ENCODE peak calls at places on chromosomes 5 and 9, in six cellular contexts. A is GM12878, J is HCT116, U is HepG2, S is SK-N-SH, T is H1. O is an unnamed sample.

GRCh38 chr9:38119570-38119969 is 50.5 kb upstream of the SHB start:
- DNase-seq in A (no peak), J (no peak), U (no peak), S (no peak), T (no peak), O (no peak)

GRCh38 chr9:129344623-129345495 is 166.8 kb upstream of the IER5L start:
- DNase-seq in A (no peak), J (no peak), U (peak), S (no peak), T (no peak), O (no peak)

GRCh38 chr5:168334161-168335094 is 43.0 kb downstream of the WWC1 start:
- DNase-seq in A (no peak), J (no peak), U (no peak), S (no peak), T (peak), O (peak)

GRCh38 chr5:4614088-4614487 is 526.0 kb upstream of the ADAMTS16 start:
- DNase-seq in A (no peak), J (no peak), U (no peak), S (no peak), T (no peak), O (no peak)

GRCh38 chr5:129857124-129857523 is 47.1 kb upstream of the CHSY3 start:
- DNase-seq in A (no peak), J (no peak), U (no peak), S (no peak), T (no peak), O (no peak)

GRCh38 chr9:18478517-18479361 is 4.8 kb downstream of the ADAMTSL1 start:
- DNase-seq in A (no peak), J (no peak), U (no peak), S (no peak), T (no peak), O (no peak)

GRCh38 chr9:88706193-88707112 is 171.5 kb downstream of the NXNL2 start:
- DNase-seq in A (no peak), J (no peak), U (peak), S (peak), T (no peak), O (no peak)

GRCh38 chr5:174022384-174023095 is 23.0 kb upstream of the NSG2 start:
- DNase-seq in A (no peak), J (no peak), U (no peak), S (no peak), T (no peak), O (no peak)

GRCh38 chr5:36897616-36898015 is 21.0 kb downstream of the NIPBL start:
- DNase-seq in A (no peak), J (no peak), U (no peak), S (no peak), T (no peak), O (no peak)

GRCh38 chr5:88836195-88836838 is 46.7 kb downstream of the MEF2C start:
- DNase-seq in A (no peak), J (no peak), U (no peak), S (no peak), T (no peak), O (no peak)

GRCh38 chr5:79151933-79152671 is 40.5 kb downstream of the BHMT start:
- DNase-seq in A (no peak), J (no peak), U (no peak), S (no peak), T (no peak), O (no peak)

GRCh38 chr9:17003576-17004240 is 131.1 kb upstream of the CNTLN start:
- DNase-seq in A (no peak), J (no peak), U (no peak), S (no peak), T (no peak), O (no peak)

GRCh38 chr9:127509261-127509954 is 58.1 kb downstream of the LRSAM1 start:
- DNase-seq in A (no peak), J (no peak), U (no peak), S (no peak), T (no peak), O (no peak)

GRCh38 chr5:77777281-77777892 is 1.2 kb upstream of the TBCA start:
- DNase-seq in A (no peak), J (peak), U (peak), S (no peak), T (no peak), O (no peak)

GRCh38 chr5:67648201-67648671 is 451.6 kb upstream of the CD180 start:
- DNase-seq in A (no peak), J (no peak), U (no peak), S (no peak), T (no peak), O (no peak)

GRCh38 chr5:167898361-167899042 is 392.9 kb upstream of the WWC1 start:
- DNase-seq in A (no peak), J (no peak), U (no peak), S (no peak), T (peak), O (no peak)

GRCh38 chr9:137459601-137460362 is 648 bp upstream of the NSMF start:
- DNase-seq in A (no peak), J (no peak), U (no peak), S (peak), T (no peak), O (no peak)

GRCh38 chr9:127942152-127943010 is 4.7 kb upstream of the DPM2 start:
- DNase-seq in A (no peak), J (no peak), U (peak), S (peak), T (peak), O (peak)

GRCh38 chr9:108444400-108445358 is 411.1 kb downstream of the ACTL7B start:
- DNase-seq in A (no peak), J (peak), U (peak), S (no peak), T (no peak), O (peak)

GRCh38 chr9:103552712-103553111 is 541.4 kb upstream of the SMC2 start:
- DNase-seq in A (no peak), J (no peak), U (no peak), S (no peak), T (no peak), O (no peak)

GRCh38 chr5:45484781-45485180 is 211.4 kb downstream of the HCN1 start:
- DNase-seq in A (no peak), J (no peak), U (no peak), S (no peak), T (no peak), O (no peak)

GRCh38 chr9:22452415-22453010 is 5.9 kb downstream of the DMRTA1 start:
- DNase-seq in A (no peak), J (peak), U (peak), S (no peak), T (no peak), O (no peak)

GRCh38 chr9:133477992-133478850 is 678 bp downstream of the SLC2A6 start:
- DNase-seq in A (no peak), J (no peak), U (peak), S (no peak), T (no peak), O (no peak)

GRCh38 chr5:55821731-55822512 is 29.2 kb upstream of the IL31RA start:
- DNase-seq in A (no peak), J (no peak), U (no peak), S (peak), T (peak), O (no peak)

GRCh38 chr5:122498163-122498562 is 186.1 kb downstream of the SNCAIP start:
- DNase-seq in A (no peak), J (no peak), U (no peak), S (peak), T (no peak), O (no peak)

DNA sequence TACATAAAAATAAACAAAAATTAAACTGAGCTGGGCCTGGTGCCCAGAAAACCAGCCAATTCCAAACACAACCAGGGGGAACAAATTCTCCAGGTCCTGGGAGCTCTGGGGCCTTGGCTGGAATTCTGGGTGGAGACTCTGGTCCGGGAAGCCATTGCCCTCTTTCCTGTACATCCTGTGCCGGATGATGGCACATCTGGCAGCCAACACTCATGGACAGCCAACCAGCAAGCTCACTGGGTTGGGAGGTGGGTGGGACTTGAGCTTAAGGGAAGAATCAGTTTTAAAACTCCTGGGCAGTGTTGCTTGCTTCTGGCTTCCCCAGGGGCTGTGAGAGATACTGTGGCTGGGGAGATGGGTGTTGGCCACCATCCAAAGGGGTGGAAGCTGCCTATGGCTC is 56.1 kb downstream of the PCDH1 start:
- DNase-seq in A (no peak), J (no peak), U (no peak), S (no peak), T (no peak), O (no peak)
- TF ChIP-seq JUND in A (no peak), J (no peak), U (no peak), S (no peak), T (no peak), O (no peak)

DNA sequence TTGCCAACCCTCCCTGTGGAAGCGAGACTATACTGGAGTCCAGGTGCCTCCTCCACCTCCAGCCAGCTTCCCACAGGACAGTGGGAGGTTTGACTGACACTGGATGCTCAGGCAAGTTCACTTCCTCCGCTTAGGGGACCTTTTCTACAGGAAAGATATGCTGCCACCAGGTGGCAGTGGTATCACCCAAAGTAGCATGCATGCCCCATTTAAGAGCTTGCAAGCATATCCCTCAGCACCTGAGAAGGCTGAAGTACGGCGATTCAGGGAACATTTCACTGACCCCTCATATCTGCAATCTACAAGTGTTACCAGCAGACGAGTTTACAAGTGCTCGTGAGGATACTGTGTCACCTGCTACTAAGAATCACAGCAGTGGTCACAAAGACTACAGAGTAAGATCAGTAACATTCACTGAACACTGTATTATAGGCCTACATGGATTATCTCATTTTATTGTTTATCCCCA is 75.5 kb downstream of the KLHL3 start:
- DNase-seq in A (peak), J (peak), U (peak), S (peak), T (peak), O (peak)
- TF ChIP-seq JUND in A (no peak), J (no peak), U (no peak), S (no peak), T (no peak), O (no peak)

DNA sequence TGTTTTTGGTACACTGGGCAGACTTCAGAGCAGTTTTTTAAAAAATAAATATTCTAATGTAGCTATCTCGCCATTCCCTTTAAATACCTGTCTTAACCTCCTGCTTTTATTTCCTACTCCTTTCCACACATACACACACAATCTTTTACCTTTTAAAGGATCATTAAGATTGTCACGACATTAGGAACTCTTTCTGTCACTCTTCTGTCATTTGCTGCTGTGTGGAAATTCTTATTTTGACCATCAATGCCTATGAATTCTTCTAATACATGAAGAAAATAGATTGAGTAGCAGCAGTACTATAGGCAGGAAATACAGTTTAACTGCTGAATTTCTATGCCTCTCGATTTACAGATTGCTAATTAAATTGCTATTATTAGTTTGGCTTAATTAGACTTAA is 1.8 kb downstream of the PPP1R2B start:
- DNase-seq in A (no peak), J (no peak), U (no peak), S (no peak), T (no peak), O (no peak)
- TF ChIP-seq JUND in A (no peak), J (no peak), U (no peak), S (no peak), T (no peak), O (no peak)

GRCh38 chr9:98249774-98250173 is 5.7 kb downstream of the TBC1D2 start:
- DNase-seq in A (no peak), J (no peak), U (no peak), S (no peak), T (no peak), O (no peak)

GRCh38 chr9:98251554-98251953 is 3.9 kb downstream of the TBC1D2 start:
- DNase-seq in A (no peak), J (peak), U (no peak), S (no peak), T (no peak), O (no peak)

GRCh38 chr9:98253563-98253962 is 1.9 kb downstream of the TBC1D2 start:
- DNase-seq in A (no peak), J (no peak), U (no peak), S (no peak), T (no peak), O (no peak)

GRCh38 chr9:98248737-98249474 is 6.5 kb downstream of the TBC1D2 start:
- DNase-seq in A (no peak), J (no peak), U (no peak), S (no peak), T (no peak), O (no peak)

DNA sequence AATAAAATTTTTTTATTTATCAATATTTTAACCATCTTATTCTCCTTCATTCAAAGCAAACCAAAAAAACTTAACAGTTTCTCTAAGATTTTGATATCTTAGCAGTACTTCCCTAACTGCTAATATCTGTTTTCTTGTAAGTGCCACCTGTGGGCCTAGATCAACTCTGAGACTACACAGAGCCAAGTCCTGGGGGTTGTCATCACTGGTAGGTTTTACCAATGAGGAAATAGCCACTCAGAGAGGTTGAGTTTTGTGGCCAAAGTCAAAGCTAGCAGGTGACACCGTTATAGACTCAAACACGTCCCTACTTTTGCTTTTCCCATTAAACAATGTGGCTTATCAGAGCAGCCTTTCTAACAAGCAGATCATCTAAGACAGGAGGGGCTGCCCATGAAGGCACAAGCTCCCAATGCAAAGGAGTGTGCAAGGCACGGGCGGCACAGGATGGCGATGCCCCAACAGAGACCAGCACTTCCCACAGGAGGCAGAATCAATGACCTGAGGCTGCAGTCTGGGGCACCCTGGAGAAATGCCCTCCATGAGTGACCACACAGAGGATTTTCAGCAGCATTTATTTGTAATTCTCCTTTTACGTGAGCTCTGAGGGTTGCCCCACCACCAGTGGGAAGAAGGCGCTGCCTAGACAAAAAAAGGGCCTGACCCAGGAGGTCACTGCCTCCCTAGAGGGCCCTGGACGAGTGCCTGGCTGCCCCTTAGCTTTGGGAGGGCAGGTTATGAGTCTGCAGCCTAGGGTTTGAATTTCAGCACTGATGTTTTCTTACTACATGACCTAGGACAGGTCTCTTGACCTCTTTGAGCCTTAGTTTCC is 7.4 kb downstream of the TBC1D2 start:
- DNase-seq in A (no peak), J (no peak), U (no peak), S (no peak), T (no peak), O (no peak)
- TF ChIP-seq JUND in A (no peak), J (no peak), U (no peak), S (no peak), T (no peak), O (no peak)

GRCh38 chr5:73497537-73498056 is 645 bp upstream of the BTF3 start:
- DNase-seq in A (no peak), J (no peak), U (no peak), S (no peak), T (no peak), O (no peak)
- TF ChIP-seq JUND in A (no peak), J (no peak), U (no peak), S (no peak), T (no peak), O (no peak)

GRCh38 chr9:121650220-121651013 is 1.0 kb upstream of the DAB2IP start:
- DNase-seq in A (no peak), J (no peak), U (peak), S (peak), T (peak), O (no peak)
- TF ChIP-seq JUND in A (no peak), J (peak), U (no peak), S (peak), T (no peak), O (no peak)

DNA sequence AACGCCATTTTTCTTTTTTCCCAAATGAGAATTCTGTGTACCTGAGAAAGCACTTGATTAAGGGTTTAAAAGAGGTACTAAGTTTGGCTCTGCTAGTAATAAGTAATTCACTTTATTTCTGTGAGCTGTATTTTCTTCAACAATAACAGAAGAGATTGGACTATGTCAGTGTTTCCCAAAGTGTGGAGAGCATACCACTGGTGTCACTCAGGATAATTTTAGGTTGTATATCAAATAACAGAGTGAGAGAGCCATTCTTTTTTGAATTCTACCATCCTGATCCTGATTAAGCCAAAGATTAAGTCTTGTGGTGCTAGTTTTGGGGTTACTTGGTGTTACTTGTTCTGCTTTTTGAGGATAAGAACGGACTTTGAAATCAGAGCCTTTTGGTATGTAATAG is 142.3 kb upstream of the PPP1R2B start:
- DNase-seq in A (no peak), J (no peak), U (no peak), S (no peak), T (no peak), O (no peak)
- TF ChIP-seq JUND in A (no peak), J (no peak), U (no peak), S (no peak), T (no peak), O (no peak)